ENCODE peak calls at places on chromosome 4, in seven cellular contexts. One of them, this sample, is unnamed.

GRCh38 chr4:183658362-183659028 is 490 bp downstream of the RWDD4 start:
- DNase-seq in body of pancreas: peak
- DNase-seq in GM12878: no peak
- DNase-seq in sigmoid colon: peak
- DNase-seq in IMR-90: peak
- DNase-seq in ovary: peak
- DNase-seq in breast epithelium: no peak
- DNase-seq in this sample: peak

GRCh38 chr4:123555500-123556273 is 159.1 kb downstream of the SPRY1 start:
- DNase-seq in body of pancreas: peak
- DNase-seq in GM12878: no peak
- DNase-seq in sigmoid colon: peak
- DNase-seq in IMR-90: peak
- DNase-seq in ovary: peak
- DNase-seq in breast epithelium: peak
- DNase-seq in this sample: peak

GRCh38 chr4:85669992-85670548 is 195.1 kb downstream of the ARHGAP24 start:
- DNase-seq in body of pancreas: no peak
- DNase-seq in GM12878: no peak
- DNase-seq in sigmoid colon: no peak
- DNase-seq in IMR-90: no peak
- DNase-seq in ovary: no peak
- DNase-seq in breast epithelium: no peak
- DNase-seq in this sample: no peak

GRCh38 chr4:151276787-151277557 is at the start of gene PRSS48:
- DNase-seq in body of pancreas: peak
- DNase-seq in GM12878: no peak
- DNase-seq in sigmoid colon: peak
- DNase-seq in IMR-90: peak
- DNase-seq in ovary: peak
- DNase-seq in breast epithelium: no peak
- DNase-seq in this sample: peak

GRCh38 chr4:25500626-25501318 is 123.7 kb downstream of the ANAPC4 start:
- DNase-seq in body of pancreas: no peak
- DNase-seq in GM12878: no peak
- DNase-seq in sigmoid colon: no peak
- DNase-seq in IMR-90: no peak
- DNase-seq in ovary: no peak
- DNase-seq in breast epithelium: no peak
- DNase-seq in this sample: no peak

GRCh38 chr4:24070117-24070516 is 180.3 kb upstream of the PPARGC1A start:
- DNase-seq in body of pancreas: no peak
- DNase-seq in GM12878: no peak
- DNase-seq in sigmoid colon: no peak
- DNase-seq in IMR-90: peak
- DNase-seq in ovary: no peak
- DNase-seq in breast epithelium: no peak
- DNase-seq in this sample: no peak

GRCh38 chr4:46081211-46081610 is 42.6 kb downstream of the GABRG1 start:
- DNase-seq in body of pancreas: no peak
- DNase-seq in GM12878: no peak
- DNase-seq in sigmoid colon: no peak
- DNase-seq in IMR-90: no peak
- DNase-seq in ovary: no peak
- DNase-seq in breast epithelium: no peak
- DNase-seq in this sample: no peak

GRCh38 chr4:74203467-74203866 is 45.5 kb downstream of the MTHFD2L start:
- DNase-seq in body of pancreas: no peak
- DNase-seq in GM12878: no peak
- DNase-seq in sigmoid colon: no peak
- DNase-seq in IMR-90: no peak
- DNase-seq in ovary: no peak
- DNase-seq in breast epithelium: no peak
- DNase-seq in this sample: no peak

GRCh38 chr4:186132577-186133277 is 28.2 kb downstream of the FAM149A start:
- DNase-seq in body of pancreas: peak
- DNase-seq in GM12878: no peak
- DNase-seq in sigmoid colon: no peak
- DNase-seq in IMR-90: peak
- DNase-seq in ovary: no peak
- DNase-seq in breast epithelium: no peak
- DNase-seq in this sample: no peak

GRCh38 chr4:175470141-175470540 is 341.9 kb downstream of the GPM6A start:
- DNase-seq in body of pancreas: no peak
- DNase-seq in GM12878: no peak
- DNase-seq in sigmoid colon: no peak
- DNase-seq in IMR-90: peak
- DNase-seq in ovary: no peak
- DNase-seq in breast epithelium: no peak
- DNase-seq in this sample: no peak

GRCh38 chr4:3638080-3638715 is 106.0 kb upstream of the LRPAP1 start:
- DNase-seq in body of pancreas: no peak
- DNase-seq in GM12878: no peak
- DNase-seq in sigmoid colon: no peak
- DNase-seq in IMR-90: no peak
- DNase-seq in ovary: no peak
- DNase-seq in breast epithelium: no peak
- DNase-seq in this sample: no peak

GRCh38 chr4:177147668-177148067 is 162.0 kb upstream of the NEIL3 start:
- DNase-seq in body of pancreas: no peak
- DNase-seq in GM12878: no peak
- DNase-seq in sigmoid colon: no peak
- DNase-seq in IMR-90: no peak
- DNase-seq in ovary: no peak
- DNase-seq in breast epithelium: no peak
- DNase-seq in this sample: no peak

GRCh38 chr4:9703391-9703790 is 78.0 kb upstream of the DRD5 start:
- DNase-seq in body of pancreas: peak
- DNase-seq in GM12878: peak
- DNase-seq in sigmoid colon: peak
- DNase-seq in IMR-90: no peak
- DNase-seq in ovary: no peak
- DNase-seq in breast epithelium: peak
- DNase-seq in this sample: peak

GRCh38 chr4:2363056-2363719 is 55.3 kb downstream of the ZFYVE28 start:
- DNase-seq in body of pancreas: peak
- DNase-seq in GM12878: no peak
- DNase-seq in sigmoid colon: peak
- DNase-seq in IMR-90: no peak
- DNase-seq in ovary: peak
- DNase-seq in breast epithelium: peak
- DNase-seq in this sample: peak

GRCh38 chr4:92809381-92809780 is 505.6 kb downstream of the GRID2 start:
- DNase-seq in body of pancreas: no peak
- DNase-seq in GM12878: no peak
- DNase-seq in sigmoid colon: no peak
- DNase-seq in IMR-90: no peak
- DNase-seq in ovary: no peak
- DNase-seq in breast epithelium: no peak
- DNase-seq in this sample: no peak

GRCh38 chr4:176443646-176444409 is 124.1 kb downstream of the SPCS3 start:
- DNase-seq in body of pancreas: no peak
- DNase-seq in GM12878: no peak
- DNase-seq in sigmoid colon: no peak
- DNase-seq in IMR-90: no peak
- DNase-seq in ovary: no peak
- DNase-seq in breast epithelium: no peak
- DNase-seq in this sample: no peak

GRCh38 chr4:27234306-27234899 is 373.8 kb downstream of the STIM2 start:
- DNase-seq in body of pancreas: no peak
- DNase-seq in GM12878: no peak
- DNase-seq in sigmoid colon: no peak
- DNase-seq in IMR-90: no peak
- DNase-seq in ovary: no peak
- DNase-seq in breast epithelium: no peak
- DNase-seq in this sample: no peak

GRCh38 chr4:126475730-126476129 is 1157.0 kb upstream of the INTU start:
- DNase-seq in body of pancreas: no peak
- DNase-seq in GM12878: no peak
- DNase-seq in sigmoid colon: no peak
- DNase-seq in IMR-90: no peak
- DNase-seq in ovary: no peak
- DNase-seq in breast epithelium: no peak
- DNase-seq in this sample: no peak

GRCh38 chr4:81421346-81422218 is 50.1 kb downstream of the RASGEF1B start:
- DNase-seq in body of pancreas: peak
- DNase-seq in GM12878: peak
- DNase-seq in sigmoid colon: no peak
- DNase-seq in IMR-90: peak
- DNase-seq in ovary: no peak
- DNase-seq in breast epithelium: no peak
- DNase-seq in this sample: no peak

GRCh38 chr4:81504685-81505598 is 33.2 kb upstream of the RASGEF1B start:
- DNase-seq in body of pancreas: peak
- DNase-seq in GM12878: no peak
- DNase-seq in sigmoid colon: peak
- DNase-seq in IMR-90: no peak
- DNase-seq in ovary: no peak
- DNase-seq in breast epithelium: no peak
- DNase-seq in this sample: peak

GRCh38 chr4:84917869-84918600 is 48.5 kb downstream of the WDFY3 start:
- DNase-seq in body of pancreas: no peak
- DNase-seq in GM12878: no peak
- DNase-seq in sigmoid colon: no peak
- DNase-seq in IMR-90: no peak
- DNase-seq in ovary: no peak
- DNase-seq in breast epithelium: no peak
- DNase-seq in this sample: no peak

GRCh38 chr4:76696109-76696508 is 201.8 kb downstream of the SOWAHB start:
- DNase-seq in body of pancreas: peak
- DNase-seq in GM12878: no peak
- DNase-seq in sigmoid colon: no peak
- DNase-seq in IMR-90: peak
- DNase-seq in ovary: no peak
- DNase-seq in breast epithelium: no peak
- DNase-seq in this sample: no peak

GRCh38 chr4:42627887-42628646 is 28.8 kb downstream of the ATP8A1 start:
- DNase-seq in body of pancreas: peak
- DNase-seq in GM12878: peak
- DNase-seq in sigmoid colon: peak
- DNase-seq in IMR-90: no peak
- DNase-seq in ovary: peak
- DNase-seq in breast epithelium: peak
- DNase-seq in this sample: no peak

GRCh38 chr4:78059524-78059889 is 2.4 kb downstream of the FRAS1 start:
- DNase-seq in body of pancreas: peak
- DNase-seq in GM12878: no peak
- DNase-seq in sigmoid colon: peak
- DNase-seq in IMR-90: peak
- DNase-seq in ovary: no peak
- DNase-seq in breast epithelium: no peak
- DNase-seq in this sample: no peak

DNA sequence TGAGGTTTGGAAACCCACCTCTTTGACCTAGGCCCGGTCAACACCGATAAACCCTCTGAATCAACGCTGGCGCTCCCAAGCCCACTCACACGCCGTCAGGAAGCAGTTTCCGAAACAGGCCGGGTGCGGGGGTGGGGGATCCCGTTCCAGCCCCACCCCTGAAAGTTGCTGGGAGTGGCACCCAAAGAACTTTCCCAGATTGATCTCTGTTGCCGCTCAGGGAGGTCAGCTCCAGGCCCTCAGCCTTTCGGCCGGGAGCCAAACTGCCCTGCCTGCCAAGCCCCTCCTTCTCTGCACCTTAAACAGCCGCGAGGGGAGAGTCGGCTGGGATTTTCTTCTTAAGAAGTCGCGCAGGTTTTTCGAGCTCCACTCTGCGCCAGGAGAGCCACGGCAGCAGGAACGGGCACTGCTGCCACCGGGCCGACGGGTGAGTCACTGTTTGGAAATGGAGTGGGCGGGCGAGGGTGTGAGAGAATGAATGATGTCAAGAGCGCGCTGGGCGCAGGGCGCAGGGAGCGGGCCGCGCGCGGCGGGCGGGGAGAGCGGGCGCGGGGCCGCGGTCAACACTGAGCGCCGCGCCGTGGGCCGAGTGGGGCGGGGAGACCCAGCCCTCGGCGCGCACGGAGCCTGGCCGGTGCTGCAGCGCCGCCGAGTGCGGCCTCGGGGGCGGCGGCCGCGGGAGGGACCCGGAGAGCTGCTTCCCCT is at the start of gene SGMS2:
- DNase-seq in body of pancreas: peak
- DNase-seq in GM12878: no peak
- DNase-seq in sigmoid colon: peak
- DNase-seq in IMR-90: peak
- DNase-seq in ovary: peak
- DNase-seq in breast epithelium: peak
- DNase-seq in this sample: peak
- TF ChIP-seq POLR2A in body of pancreas: peak
- TF ChIP-seq POLR2A in GM12878: no peak
- TF ChIP-seq POLR2A in sigmoid colon: peak
- TF ChIP-seq POLR2A in IMR-90: peak
- TF ChIP-seq POLR2A in ovary: peak
- TF ChIP-seq POLR2A in breast epithelium: no peak
- TF ChIP-seq POLR2A in this sample: peak

DNA sequence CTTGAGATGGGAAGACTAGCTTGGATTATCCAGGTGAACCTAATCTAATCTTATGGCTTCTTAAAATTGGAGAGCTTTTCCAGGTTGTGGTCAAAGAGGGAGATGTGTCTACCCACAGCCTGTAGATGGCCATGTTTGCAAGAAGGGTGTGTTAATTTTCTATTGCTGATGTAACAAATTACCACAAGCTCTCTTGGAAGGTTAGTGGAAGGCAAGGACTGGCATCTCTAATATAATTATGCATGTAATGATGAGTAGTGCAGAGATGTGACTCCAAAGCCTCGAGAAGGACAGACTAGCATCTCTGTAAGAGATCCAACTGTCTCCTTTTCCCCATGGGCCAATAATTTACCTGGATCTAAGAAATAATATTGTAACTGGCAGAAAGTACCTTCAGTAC is 3.2 kb upstream of the ADH1B start:
- DNase-seq in body of pancreas: no peak
- DNase-seq in GM12878: no peak
- DNase-seq in sigmoid colon: no peak
- DNase-seq in IMR-90: no peak
- DNase-seq in ovary: no peak
- DNase-seq in breast epithelium: no peak
- DNase-seq in this sample: no peak
- H3K27ac ChIP-seq in body of pancreas: no peak
- H3K27ac ChIP-seq in GM12878: no peak
- H3K27ac ChIP-seq in sigmoid colon: peak
- H3K27ac ChIP-seq in IMR-90: peak
- H3K27ac ChIP-seq in ovary: peak
- H3K27ac ChIP-seq in breast epithelium: peak
- H3K27ac ChIP-seq in this sample: peak

GRCh38 chr4:88106205-88106604 is 52.2 kb downstream of the ABCG2 start:
- DNase-seq in body of pancreas: no peak
- DNase-seq in GM12878: no peak
- DNase-seq in sigmoid colon: no peak
- DNase-seq in IMR-90: peak
- DNase-seq in ovary: no peak
- DNase-seq in breast epithelium: no peak
- DNase-seq in this sample: no peak
- TF ChIP-seq POLR2A in body of pancreas: no peak
- TF ChIP-seq POLR2A in GM12878: no peak
- TF ChIP-seq POLR2A in sigmoid colon: no peak
- TF ChIP-seq POLR2A in IMR-90: no peak
- TF ChIP-seq POLR2A in ovary: no peak
- TF ChIP-seq POLR2A in breast epithelium: no peak
- TF ChIP-seq POLR2A in this sample: no peak

GRCh38 chr4:88746186-88746585 is 48.6 kb upstream of the NAP1L5 start:
- DNase-seq in body of pancreas: no peak
- DNase-seq in GM12878: no peak
- DNase-seq in sigmoid colon: no peak
- DNase-seq in IMR-90: peak
- DNase-seq in ovary: no peak
- DNase-seq in breast epithelium: no peak
- DNase-seq in this sample: no peak
- H3K27ac ChIP-seq in body of pancreas: no peak
- H3K27ac ChIP-seq in GM12878: no peak
- H3K27ac ChIP-seq in sigmoid colon: peak
- H3K27ac ChIP-seq in IMR-90: no peak
- H3K27ac ChIP-seq in ovary: peak
- H3K27ac ChIP-seq in breast epithelium: peak
- H3K27ac ChIP-seq in this sample: no peak